ENCODE peak calls at places on chromosomes 6 and 20, in ten cellular contexts. S, L, J, H, K, T, M, O, P and V are unnamed samples. For H3K4me1, the result is how much of the 10 kb centered on the place peaks cover.

GRCh38 chr20:56504373-56505005 is 20.1 kb upstream of the FAM209A start:
- DNase-seq in K (no peak), P (no peak), L (no peak), H (no peak), T (no peak), S (no peak), J (no peak), M (peak), O (no peak), V (no peak)

GRCh38 chr20:11235058-11235457 is 561.3 kb upstream of the JAG1 start:
- DNase-seq in L (no peak), H (peak), K (no peak), M (peak), S (no peak), T (no peak), O (no peak), P (peak), J (no peak), V (peak)

GRCh38 chr6:74873911-74874310 is 331.9 kb downstream of the COL12A1 start:
- DNase-seq in P (no peak), M (no peak), J (no peak), O (no peak), L (no peak), T (no peak), H (no peak), S (no peak), K (no peak), V (no peak)

GRCh38 chr6:57207141-57207540 is 15.0 kb downstream of the RAB23 start:
- DNase-seq in M (no peak), P (no peak), T (no peak), L (no peak), S (no peak), O (no peak), J (no peak), K (no peak), H (peak), V (no peak)

GRCh38 chr20:23534801-23535593 is 33.3 kb downstream of the CST9L start:
- DNase-seq in H (no peak), L (no peak), P (no peak), T (no peak), M (no peak), K (no peak), O (no peak), J (no peak), S (no peak), V (no peak)

GRCh38 chr20:47607208-47607613 is 105.5 kb downstream of the NCOA3 start:
- DNase-seq in H (peak), S (no peak), M (no peak), J (no peak), K (no peak), T (no peak), L (no peak), P (peak), O (no peak), V (no peak)

GRCh38 chr6:47478233-47479155 is 905 bp downstream of the CD2AP start:
- DNase-seq in J (no peak), M (peak), L (no peak), P (peak), S (no peak), H (peak), O (peak), K (no peak), T (no peak), V (no peak)

GRCh38 chr6:7249946-7250643 is 62.9 kb downstream of the SSR1 start:
- DNase-seq in T (no peak), K (peak), O (peak), M (no peak), S (no peak), L (no peak), J (no peak), P (peak), H (no peak), V (no peak)

GRCh38 chr20:33359399-33360261 is 41.7 kb downstream of the CDK5RAP1 start:
- DNase-seq in L (no peak), K (no peak), S (no peak), T (no peak), H (no peak), M (no peak), P (no peak), O (no peak), J (no peak), V (no peak)

GRCh38 chr6:6646859-6647258 is 58.3 kb downstream of the LY86 start:
- DNase-seq in O (peak), J (no peak), L (no peak), H (no peak), P (no peak), M (peak), S (no peak), K (no peak), T (no peak), V (no peak)

GRCh38 chr20:44586986-44587980 is 4.9 kb downstream of the PKIG start:
- DNase-seq in S (no peak), J (no peak), O (peak), K (no peak), T (no peak), P (no peak), M (no peak), H (no peak), L (no peak), V (no peak)

GRCh38 chr20:54250691-54251090 is 42.8 kb downstream of the PFDN4 start:
- DNase-seq in S (no peak), J (no peak), H (no peak), K (no peak), P (no peak), L (no peak), O (no peak), M (no peak), T (no peak), V (no peak)

GRCh38 chr6:157732416-157733161 is 90.5 kb upstream of the SNX9 start:
- DNase-seq in S (no peak), J (no peak), L (no peak), T (no peak), K (no peak), H (no peak), M (no peak), O (no peak), P (no peak), V (no peak)

GRCh38 chr6:1579096-1579495 is 30.6 kb upstream of the FOXC1 start:
- DNase-seq in T (no peak), M (no peak), H (peak), S (no peak), J (no peak), O (no peak), P (no peak), K (no peak), L (no peak), V (no peak)

GRCh38 chr6:33209856-33210255 is 1.6 kb downstream of the RING1 start:
- DNase-seq in J (no peak), M (no peak), S (no peak), K (no peak), L (no peak), H (no peak), P (no peak), O (no peak), T (no peak), V (no peak)

GRCh38 chr6:40997256-40997957 is 41.6 kb downstream of the UNC5CL start:
- DNase-seq in T (no peak), L (no peak), M (peak), S (no peak), J (no peak), P (peak), K (no peak), O (no peak), H (peak), V (peak)

GRCh38 chr6:41258196-41258493 is 28.3 kb downstream of the TREM1 start:
- DNase-seq in L (no peak), P (no peak), O (no peak), S (no peak), H (no peak), K (no peak), T (no peak), J (no peak), M (no peak), V (no peak)

GRCh38 chr6:96381246-96381645 is 140.4 kb upstream of the UFL1 start:
- DNase-seq in P (peak), H (no peak), M (no peak), J (no peak), O (no peak), L (no peak), S (no peak), T (no peak), K (no peak), V (no peak)

GRCh38 chr20:2468581-2469407 is 1.8 kb downstream of the SNRPB start:
- DNase-seq in P (no peak), M (no peak), K (no peak), J (no peak), O (no peak), H (peak), S (no peak), L (no peak), T (no peak), V (no peak)

GRCh38 chr6:130223508-130223907 is 757 bp upstream of the SAMD3 start:
- DNase-seq in M (peak), T (no peak), K (no peak), P (no peak), H (peak), O (peak), L (peak), J (peak), S (no peak), V (no peak)

GRCh38 chr20:44028341-44028715 is 113.7 kb downstream of the TOX2 start:
- DNase-seq in O (no peak), J (no peak), K (no peak), P (no peak), H (no peak), L (no peak), M (no peak), S (no peak), T (no peak), V (no peak)

GRCh38 chr20:58102744-58103516 is 125.5 kb downstream of the ANKRD60 start:
- DNase-seq in H (peak), O (no peak), L (no peak), T (no peak), P (peak), J (no peak), K (no peak), M (no peak), S (no peak), V (no peak)

GRCh38 chr20:3935956-3936340 is 46.8 kb downstream of the PANK2 start:
- DNase-seq in H (no peak), O (peak), L (no peak), P (no peak), K (no peak), M (no peak), T (no peak), J (no peak), S (no peak), V (no peak)

GRCh38 chr6:104226798-104227444 is 632.8 kb downstream of the HACE1 start:
- DNase-seq in J (no peak), S (no peak), H (no peak), T (no peak), M (no peak), K (no peak), L (no peak), P (no peak), O (no peak), V (no peak)

GRCh38 chr6:48736486-48737206 is 625.6 kb upstream of the PTCHD4 start:
- DNase-seq in J (no peak), K (no peak), T (no peak), O (no peak), H (peak), S (no peak), M (no peak), P (peak), L (no peak), V (peak)

GRCh38 chr20:19594896-19595295 is 163.2 kb upstream of the RIN2 start:
- DNase-seq in K (no peak), O (no peak), S (no peak), H (no peak), J (no peak), M (no peak), L (no peak), P (no peak), T (no peak), V (no peak)

GRCh38 chr20:8255945-8256632 is 124.0 kb downstream of the PLCB1 start:
- DNase-seq in K (peak), L (no peak), T (no peak), S (no peak), H (peak), M (no peak), J (no peak), P (no peak), O (no peak), V (no peak)

GRCh38 chr6:23659125-23659524 is 466.9 kb upstream of the NRSN1 start:
- DNase-seq in L (no peak), K (no peak), S (no peak), M (peak), O (no peak), P (peak), T (no peak), J (no peak), H (no peak), V (no peak)

GRCh38 chr6:2542858-2543218 is 207.9 kb downstream of the MYLK4 start:
- DNase-seq in O (no peak), T (no peak), L (no peak), P (peak), J (peak), M (no peak), K (no peak), S (no peak), H (peak), V (peak)

GRCh38 chr6:81753709-81754678 is 1.5 kb upstream of the TENT5A start:
- DNase-seq in M (peak), O (no peak), L (peak), S (peak), P (peak), K (peak), J (no peak), H (peak), T (peak), V (peak)

GRCh38 chr20:37417857-37418501 is 72.0 kb downstream of the SRC start:
- DNase-seq in L (no peak), O (no peak), J (no peak), H (no peak), P (no peak), S (no peak), K (no peak), T (no peak), M (no peak), V (no peak)

GRCh38 chr6:45661667-45662066 is 283.9 kb upstream of the SUPT3H start:
- DNase-seq in J (no peak), M (no peak), O (peak), L (no peak), H (no peak), T (no peak), K (no peak), S (no peak), P (peak), V (no peak)

GRCh38 chr6:13147396-13148181 is 180.7 kb downstream of the TBC1D7 start:
- DNase-seq in O (peak), P (no peak), S (no peak), J (no peak), L (no peak), K (no peak), T (no peak), H (no peak), M (no peak), V (no peak)

GRCh38 chr6:154572592-154572991 is 62.1 kb upstream of the CNKSR3 start:
- DNase-seq in J (no peak), L (no peak), M (no peak), H (no peak), O (no peak), T (no peak), P (no peak), S (no peak), K (no peak), V (no peak)

GRCh38 chr20:539236-539635 is 4.4 kb downstream of the CSNK2A1 start:
- DNase-seq in O (no peak), H (no peak), J (no peak), L (no peak), M (peak), T (no peak), K (no peak), P (no peak), S (no peak), V (no peak)

GRCh38 chr20:542777-543368 is 717 bp downstream of the CSNK2A1 start:
- DNase-seq in L (peak), S (peak), P (no peak), T (peak), J (no peak), O (peak), H (no peak), M (peak), K (peak), V (no peak)

GRCh38 chr20:540391-541201 is 3.0 kb downstream of the CSNK2A1 start:
- DNase-seq in M (peak), J (no peak), T (no peak), S (no peak), L (no peak), P (no peak), O (no peak), K (no peak), H (no peak), V (no peak)

GRCh38 chr20:537983-538382 is 5.6 kb downstream of the CSNK2A1 start:
- DNase-seq in H (no peak), O (no peak), K (no peak), P (no peak), S (no peak), T (no peak), M (no peak), L (no peak), J (no peak), V (no peak)

DNA sequence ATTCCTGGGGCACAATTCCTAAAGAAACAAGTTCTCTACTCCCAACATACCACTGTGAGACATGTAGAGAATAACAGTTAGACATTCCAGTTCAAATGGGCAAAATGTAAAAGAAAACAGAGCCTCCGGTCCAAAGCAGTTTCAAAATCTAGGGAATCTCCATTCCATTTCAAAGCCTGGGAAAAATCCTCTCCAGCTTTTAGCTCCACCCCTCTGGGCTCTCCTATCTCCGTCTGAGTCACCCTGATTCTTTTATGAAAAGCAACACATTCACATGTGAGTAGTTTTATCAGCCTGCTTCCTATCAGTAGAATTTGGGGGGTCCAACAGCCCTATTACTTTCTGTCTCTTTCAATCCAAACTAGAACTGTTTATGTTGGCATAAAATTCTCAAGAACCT is 3.7 kb downstream of the CSNK2A1 start:
- DNase-seq in T (no peak), K (no peak), L (no peak), O (no peak), P (peak), J (no peak), S (no peak), M (peak), H (peak), V (no peak)
- H3K4me1 ChIP-seq in T (under half), K (half or more), L (half or more), O (under half), P (under half), J (under half), S (half or more), M (half or more), H (under half), V (under half)

GRCh38 chr20:50404419-50405234 is 105.6 kb upstream of the PTPN1 start:
- DNase-seq in K (no peak), L (peak), M (no peak), T (no peak), H (no peak), S (no peak), P (no peak), J (no peak), O (no peak), V (no peak)
- H3K4me1 ChIP-seq in K (under half), L (under half), M (under half), T (under half), H (under half), S (under half), P (under half), J (under half), O (under half), V (under half)

GRCh38 chr6:127813682-127814027 is 87.2 kb downstream of the THEMIS start:
- DNase-seq in P (no peak), J (no peak), H (no peak), K (no peak), T (no peak), O (no peak), S (no peak), L (no peak), M (no peak), V (no peak)

GRCh38 chr6:127808118-127808517 is 92.7 kb downstream of the THEMIS start:
- DNase-seq in M (no peak), L (no peak), O (no peak), T (no peak), S (no peak), J (no peak), P (no peak), K (no peak), H (no peak), V (no peak)

GRCh38 chr6:127816643-127817042 is 84.2 kb downstream of the THEMIS start:
- DNase-seq in J (no peak), S (no peak), H (no peak), M (peak), K (no peak), L (no peak), T (no peak), P (no peak), O (no peak), V (no peak)

GRCh38 chr6:127812985-127813681 is 87.7 kb downstream of the THEMIS start:
- DNase-seq in L (peak), J (no peak), S (no peak), K (no peak), T (no peak), P (no peak), O (no peak), M (no peak), H (no peak), V (no peak)

GRCh38 chr6:127811939-127812338 is 88.9 kb downstream of the THEMIS start:
- DNase-seq in H (no peak), T (no peak), J (no peak), M (no peak), K (no peak), L (no peak), O (no peak), S (no peak), P (no peak), V (no peak)
- H3K4me1 ChIP-seq in H (under half), T (under half), J (under half), M (under half), K (under half), L (half or more), O (under half), S (under half), P (under half), V (under half)

GRCh38 chr6:44086931-44087574 is 40.2 kb downstream of the MRPL14 start:
- DNase-seq in M (no peak), L (no peak), K (peak), P (peak), S (peak), O (no peak), T (no peak), J (no peak), H (no peak), V (no peak)
- H3K4me1 ChIP-seq in M (under half), L (under half), K (under half), P (under half), S (under half), O (under half), T (under half), J (under half), H (under half), V (under half)

DNA sequence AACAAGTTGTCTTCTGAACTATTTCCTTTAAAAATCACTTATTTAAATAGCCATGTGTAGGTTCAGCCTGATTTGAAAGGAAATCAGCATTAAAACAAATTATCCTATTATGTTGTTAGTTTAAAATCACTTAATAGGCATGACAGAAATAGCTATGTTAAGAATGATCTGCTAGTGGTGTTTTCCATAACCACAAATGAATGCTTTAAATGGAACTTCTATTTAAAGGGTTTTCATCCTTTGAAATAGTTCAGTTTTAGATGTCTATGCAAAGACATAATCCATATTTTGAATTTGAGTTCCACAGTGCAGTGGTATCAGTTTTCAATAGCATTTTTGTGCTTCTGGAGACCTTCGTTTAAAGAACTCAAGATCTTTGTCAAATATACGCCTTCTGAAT is 120.2 kb downstream of the PLEKHG1 start:
- DNase-seq in T (no peak), J (no peak), O (no peak), H (no peak), L (no peak), M (no peak), S (no peak), K (no peak), P (no peak), V (no peak)
- H3K4me1 ChIP-seq in T (under half), J (under half), O (half or more), H (under half), L (under half), M (under half), S (under half), K (under half), P (under half), V (under half)